ENCODE peak calls at places on chromosomes 2 and 18, in ten cellular contexts. Y is nephron progenitor cell; X is NCI-H82; D is COR-L47; C is thoracic aorta; Z is stimulated activated naive CD4-positive, alpha-beta T cell; P is renal cortical epithelial cell; N is AG08395; G is foreskin fibroblast; F is T-helper 17 cell. A is an unnamed sample.

GRCh38 chr18:13892098-13892497 is 23.2 kb downstream of the MC2R start:
- DNase-seq in Y (no peak), X (no peak), D (no peak), C (no peak), Z (no peak), P (no peak), N (no peak), G (no peak), F (no peak), A (no peak)

GRCh38 chr2:233456934-233457333 is 102.6 kb downstream of the DGKD start:
- DNase-seq in Y (no peak), X (no peak), D (no peak), C (no peak), Z (no peak), P (no peak), N (no peak), G (no peak), F (no peak), A (no peak)

GRCh38 chr2:212294816-212295215 is 243.8 kb downstream of the ERBB4 start:
- DNase-seq in Y (no peak), X (peak), D (peak), C (no peak), Z (no peak), P (no peak), N (no peak), G (no peak), F (no peak), A (no peak)

GRCh38 chr2:12293868-12294267 is 422.9 kb upstream of the TRIB2 start:
- DNase-seq in Y (no peak), X (no peak), D (no peak), C (no peak), Z (no peak), P (no peak), N (no peak), G (no peak), F (no peak), A (no peak)

GRCh38 chr2:63840081-63840784 is 1.5 kb upstream of the UGP2 start:
- DNase-seq in Y (no peak), X (peak), D (no peak), C (no peak), Z (no peak), P (no peak), N (no peak), G (no peak), F (no peak), A (no peak)

GRCh38 chr2:221097568-221097915 is 474.6 kb downstream of the EPHA4 start:
- DNase-seq in Y (no peak), X (peak), D (no peak), C (no peak), Z (no peak), P (peak), N (peak), G (peak), F (no peak), A (no peak)

GRCh38 chr2:9141379-9141667 is 65.3 kb upstream of the ASAP2 start:
- DNase-seq in Y (no peak), X (no peak), D (no peak), C (no peak), Z (no peak), P (no peak), N (no peak), G (no peak), F (no peak), A (no peak)

GRCh38 chr2:211055438-211055837 is 499.0 kb downstream of the CPS1 start:
- DNase-seq in Y (peak), X (peak), D (no peak), C (no peak), Z (no peak), P (no peak), N (no peak), G (no peak), F (no peak), A (no peak)

GRCh38 chr2:105399207-105399861 is 483 bp upstream of the FHL2 start:
- DNase-seq in Y (no peak), X (no peak), D (no peak), C (no peak), Z (no peak), P (no peak), N (no peak), G (no peak), F (no peak), A (no peak)

GRCh38 chr18:5031216-5031615 is 165.8 kb downstream of the AKAIN1 start:
- DNase-seq in Y (no peak), X (no peak), D (no peak), C (no peak), Z (no peak), P (no peak), N (no peak), G (no peak), F (no peak), A (no peak)

GRCh38 chr2:203016716-203017115 is 2.0 kb downstream of the NBEAL1 start:
- DNase-seq in Y (no peak), X (no peak), D (no peak), C (no peak), Z (no peak), P (peak), N (no peak), G (peak), F (no peak), A (no peak)

GRCh38 chr2:235034270-235035135 is 82.7 kb downstream of the SH3BP4 start:
- DNase-seq in Y (no peak), X (no peak), D (no peak), C (no peak), Z (no peak), P (no peak), N (no peak), G (no peak), F (no peak), A (no peak)

GRCh38 chr2:46298522-46299351 is 1.5 kb downstream of the EPAS1 start:
- DNase-seq in Y (peak), X (peak), D (no peak), C (no peak), Z (peak), P (no peak), N (peak), G (peak), F (no peak), A (no peak)

GRCh38 chr2:201118121-201118956 is 2.4 kb downstream of the CFLAR start:
- DNase-seq in Y (peak), X (peak), D (peak), C (peak), Z (peak), P (peak), N (peak), G (peak), F (peak), A (peak)

A was measured in activated T-helper 1 cell treated with Interleukin-2 at 50 U/mL for 16 hours.